ENCODE peak calls at places on chromosomes 3 and 15, in seven cellular contexts. One of them, this sample, is unnamed. For H3K36me3, the result is how much of the 10 kb centered on the place peaks cover.

GRCh38 chr3:69005071-69005816 is 8.2 kb downstream of the EOGT start:
- DNase-seq in pancreas: no peak
- DNase-seq in tibial artery: no peak
- DNase-seq in aorta: no peak
- DNase-seq in CD4-positive, CD25-positive, alpha-beta regulatory T cell: no peak
- DNase-seq in ovary: no peak
- DNase-seq in mesendoderm: no peak
- DNase-seq in this sample: no peak

GRCh38 chr3:72482589-72483249 is 365.5 kb downstream of the SHQ1 start:
- DNase-seq in CD4-positive, CD25-positive, alpha-beta regulatory T cell: peak
- DNase-seq in mesendoderm: peak
- DNase-seq in ovary: peak
- DNase-seq in tibial artery: peak
- DNase-seq in aorta: peak
- DNase-seq in pancreas: peak
- DNase-seq in this sample: peak

GRCh38 chr15:26038693-26039092 is 175.6 kb upstream of the ATP10A start:
- DNase-seq in ovary: no peak
- DNase-seq in pancreas: no peak
- DNase-seq in aorta: no peak
- DNase-seq in CD4-positive, CD25-positive, alpha-beta regulatory T cell: no peak
- DNase-seq in mesendoderm: peak
- DNase-seq in tibial artery: no peak
- DNase-seq in this sample: peak

GRCh38 chr3:183218826-183219225 is 34.2 kb upstream of the B3GNT5 start:
- DNase-seq in ovary: no peak
- DNase-seq in CD4-positive, CD25-positive, alpha-beta regulatory T cell: no peak
- DNase-seq in mesendoderm: no peak
- DNase-seq in tibial artery: no peak
- DNase-seq in aorta: no peak
- DNase-seq in pancreas: no peak
- DNase-seq in this sample: no peak

GRCh38 chr3:15781131-15781530 is 16.6 kb downstream of the ANKRD28 start:
- DNase-seq in ovary: no peak
- DNase-seq in CD4-positive, CD25-positive, alpha-beta regulatory T cell: no peak
- DNase-seq in mesendoderm: no peak
- DNase-seq in tibial artery: no peak
- DNase-seq in aorta: no peak
- DNase-seq in pancreas: no peak
- DNase-seq in this sample: no peak

GRCh38 chr15:98518823-98519561 is 129.3 kb upstream of the IGF1R start:
- DNase-seq in tibial artery: no peak
- DNase-seq in ovary: peak
- DNase-seq in mesendoderm: peak
- DNase-seq in aorta: peak
- DNase-seq in CD4-positive, CD25-positive, alpha-beta regulatory T cell: peak
- DNase-seq in pancreas: peak
- DNase-seq in this sample: peak

GRCh38 chr3:84077479-84077878 is 881.3 kb upstream of the CADM2 start:
- DNase-seq in aorta: no peak
- DNase-seq in mesendoderm: peak
- DNase-seq in ovary: no peak
- DNase-seq in tibial artery: no peak
- DNase-seq in CD4-positive, CD25-positive, alpha-beta regulatory T cell: no peak
- DNase-seq in pancreas: no peak
- DNase-seq in this sample: no peak

GRCh38 chr3:32963871-32964270 is 12.4 kb downstream of the CCR4 start:
- DNase-seq in pancreas: no peak
- DNase-seq in CD4-positive, CD25-positive, alpha-beta regulatory T cell: no peak
- DNase-seq in tibial artery: no peak
- DNase-seq in ovary: no peak
- DNase-seq in mesendoderm: no peak
- DNase-seq in aorta: no peak
- DNase-seq in this sample: no peak

GRCh38 chr3:4501422-4501821 is 8.3 kb downstream of the ITPR1 start:
- DNase-seq in pancreas: no peak
- DNase-seq in ovary: no peak
- DNase-seq in tibial artery: no peak
- DNase-seq in aorta: no peak
- DNase-seq in mesendoderm: no peak
- DNase-seq in CD4-positive, CD25-positive, alpha-beta regulatory T cell: no peak
- DNase-seq in this sample: no peak

GRCh38 chr3:167835359-167835758 is 99.8 kb downstream of the SERPINI1 start:
- DNase-seq in tibial artery: no peak
- DNase-seq in CD4-positive, CD25-positive, alpha-beta regulatory T cell: no peak
- DNase-seq in aorta: no peak
- DNase-seq in mesendoderm: no peak
- DNase-seq in ovary: no peak
- DNase-seq in pancreas: no peak
- DNase-seq in this sample: no peak

GRCh38 chr3:184545769-184546168 is 15.8 kb upstream of the EPHB3 start:
- DNase-seq in ovary: no peak
- DNase-seq in CD4-positive, CD25-positive, alpha-beta regulatory T cell: no peak
- DNase-seq in aorta: no peak
- DNase-seq in mesendoderm: no peak
- DNase-seq in tibial artery: no peak
- DNase-seq in pancreas: no peak
- DNase-seq in this sample: no peak

GRCh38 chr3:169077394-169077906 is 586.1 kb downstream of the MECOM start:
- DNase-seq in tibial artery: no peak
- DNase-seq in mesendoderm: no peak
- DNase-seq in pancreas: no peak
- DNase-seq in CD4-positive, CD25-positive, alpha-beta regulatory T cell: no peak
- DNase-seq in aorta: no peak
- DNase-seq in ovary: no peak
- DNase-seq in this sample: no peak

GRCh38 chr3:45480218-45480617 is 91.8 kb downstream of the LARS2 start:
- DNase-seq in ovary: no peak
- DNase-seq in aorta: no peak
- DNase-seq in pancreas: no peak
- DNase-seq in tibial artery: no peak
- DNase-seq in mesendoderm: peak
- DNase-seq in CD4-positive, CD25-positive, alpha-beta regulatory T cell: no peak
- DNase-seq in this sample: no peak
- H3K36me3 ChIP-seq in ovary: under half
- H3K36me3 ChIP-seq in aorta: under half
- H3K36me3 ChIP-seq in pancreas: under half
- H3K36me3 ChIP-seq in tibial artery: under half
- H3K36me3 ChIP-seq in mesendoderm: under half
- H3K36me3 ChIP-seq in CD4-positive, CD25-positive, alpha-beta regulatory T cell: under half
- H3K36me3 ChIP-seq in this sample: under half

GRCh38 chr3:49841806-49842205 is 14.6 kb downstream of the TRAIP start:
- DNase-seq in pancreas: no peak
- DNase-seq in aorta: no peak
- DNase-seq in tibial artery: no peak
- DNase-seq in mesendoderm: no peak
- DNase-seq in CD4-positive, CD25-positive, alpha-beta regulatory T cell: no peak
- DNase-seq in ovary: no peak
- DNase-seq in this sample: no peak

GRCh38 chr3:49842843-49843242 is 13.5 kb downstream of the TRAIP start:
- DNase-seq in pancreas: no peak
- DNase-seq in ovary: no peak
- DNase-seq in tibial artery: no peak
- DNase-seq in aorta: no peak
- DNase-seq in CD4-positive, CD25-positive, alpha-beta regulatory T cell: no peak
- DNase-seq in mesendoderm: peak
- DNase-seq in this sample: no peak

GRCh38 chr3:49841126-49841525 is 15.2 kb downstream of the TRAIP start:
- DNase-seq in aorta: no peak
- DNase-seq in CD4-positive, CD25-positive, alpha-beta regulatory T cell: peak
- DNase-seq in ovary: no peak
- DNase-seq in tibial artery: no peak
- DNase-seq in pancreas: no peak
- DNase-seq in mesendoderm: peak
- DNase-seq in this sample: no peak

GRCh38 chr3:49845694-49846093 is 10.7 kb downstream of the TRAIP start:
- DNase-seq in aorta: no peak
- DNase-seq in ovary: no peak
- DNase-seq in tibial artery: no peak
- DNase-seq in CD4-positive, CD25-positive, alpha-beta regulatory T cell: no peak
- DNase-seq in pancreas: no peak
- DNase-seq in mesendoderm: no peak
- DNase-seq in this sample: no peak

DNA sequence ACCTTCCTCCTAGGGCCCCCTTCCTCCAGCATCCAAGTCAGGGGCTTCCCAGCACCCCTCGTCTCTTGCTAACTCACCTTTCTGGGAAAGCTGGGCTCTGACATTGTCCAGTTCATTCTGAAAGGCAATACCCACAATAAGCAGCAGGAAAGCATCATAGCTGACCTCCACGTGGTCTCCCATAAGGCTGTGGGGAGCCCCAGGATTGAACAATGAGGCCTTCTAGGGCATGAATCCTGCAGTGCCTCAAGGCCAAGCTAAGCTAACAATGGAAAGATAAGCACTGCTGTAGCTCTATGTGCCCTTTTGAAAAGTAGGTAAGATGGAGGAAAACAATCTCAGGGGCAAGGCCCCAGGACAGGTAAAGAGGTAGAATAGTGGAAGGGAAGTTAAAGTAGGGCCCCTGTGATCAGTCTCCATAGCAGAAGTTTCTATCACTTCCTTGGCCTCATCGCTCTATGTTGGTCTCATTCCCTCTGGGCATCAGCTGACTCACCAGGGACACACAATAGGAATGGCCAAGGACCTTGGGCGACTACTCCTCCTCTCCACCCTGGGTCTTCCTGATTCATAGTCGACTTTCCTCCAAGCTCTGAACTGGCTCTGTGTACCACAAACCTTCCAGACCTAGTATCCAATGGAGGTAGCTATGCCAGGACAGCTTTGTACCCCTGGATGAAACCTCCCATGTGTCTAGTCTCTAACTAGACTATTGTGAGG is 11.7 kb downstream of the TRAIP start:
- DNase-seq in aorta: no peak
- DNase-seq in pancreas: no peak
- DNase-seq in tibial artery: no peak
- DNase-seq in CD4-positive, CD25-positive, alpha-beta regulatory T cell: no peak
- DNase-seq in ovary: no peak
- DNase-seq in mesendoderm: no peak
- DNase-seq in this sample: peak
- H3K36me3 ChIP-seq in aorta: under half
- H3K36me3 ChIP-seq in pancreas: under half
- H3K36me3 ChIP-seq in tibial artery: under half
- H3K36me3 ChIP-seq in CD4-positive, CD25-positive, alpha-beta regulatory T cell: under half
- H3K36me3 ChIP-seq in ovary: under half
- H3K36me3 ChIP-seq in mesendoderm: under half
- H3K36me3 ChIP-seq in this sample: under half

DNA sequence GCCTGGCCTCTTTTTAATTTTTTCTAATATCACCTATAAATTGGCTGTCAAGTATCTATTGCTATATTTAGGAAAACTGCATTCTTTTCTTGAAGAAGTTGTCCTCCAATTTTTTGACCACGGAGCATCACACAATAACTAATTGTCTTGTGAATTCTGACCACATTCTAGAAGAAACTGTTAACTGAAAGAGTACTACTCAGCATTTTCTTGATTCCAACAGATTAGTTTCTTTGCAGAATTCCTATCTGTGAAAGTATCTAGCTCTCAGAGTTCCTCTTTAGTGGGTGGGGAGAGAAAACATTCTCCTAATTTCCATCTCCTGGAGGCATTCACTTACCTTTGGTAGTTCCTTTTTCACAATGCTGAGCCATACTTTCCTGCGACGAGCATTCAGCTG is 31.1 kb downstream of the INO80 start:
- DNase-seq in tibial artery: no peak
- DNase-seq in aorta: no peak
- DNase-seq in CD4-positive, CD25-positive, alpha-beta regulatory T cell: no peak
- DNase-seq in pancreas: no peak
- DNase-seq in ovary: no peak
- DNase-seq in mesendoderm: no peak
- DNase-seq in this sample: no peak
- H3K36me3 ChIP-seq in tibial artery: half or more
- H3K36me3 ChIP-seq in aorta: under half
- H3K36me3 ChIP-seq in CD4-positive, CD25-positive, alpha-beta regulatory T cell: half or more
- H3K36me3 ChIP-seq in pancreas: half or more
- H3K36me3 ChIP-seq in ovary: under half
- H3K36me3 ChIP-seq in mesendoderm: under half
- H3K36me3 ChIP-seq in this sample: half or more

GRCh38 chr3:194647747-194648146 is 14.5 kb upstream of the TMEM44 start:
- DNase-seq in mesendoderm: no peak
- DNase-seq in CD4-positive, CD25-positive, alpha-beta regulatory T cell: no peak
- DNase-seq in tibial artery: no peak
- DNase-seq in ovary: no peak
- DNase-seq in pancreas: no peak
- DNase-seq in aorta: no peak
- DNase-seq in this sample: no peak
- H3K36me3 ChIP-seq in mesendoderm: under half
- H3K36me3 ChIP-seq in CD4-positive, CD25-positive, alpha-beta regulatory T cell: half or more
- H3K36me3 ChIP-seq in tibial artery: half or more
- H3K36me3 ChIP-seq in ovary: under half
- H3K36me3 ChIP-seq in pancreas: under half
- H3K36me3 ChIP-seq in aorta: under half
- H3K36me3 ChIP-seq in this sample: half or more